ENCODE peak calls at places on chromosome 7, in five cellular contexts. One of them, this sample, is unnamed.

GRCh38 chr7:47693161-47693740 is 111.3 kb upstream of the TNS3 start:
- DNase-seq in A549: no peak
- DNase-seq in K562: no peak
- DNase-seq in uterus: no peak
- DNase-seq in sigmoid colon: no peak
- DNase-seq in this sample: no peak

GRCh38 chr7:112174192-112174591 is 32.0 kb downstream of the DOCK4 start:
- DNase-seq in uterus: no peak
- DNase-seq in K562: no peak
- DNase-seq in sigmoid colon: no peak
- DNase-seq in A549: no peak
- DNase-seq in this sample: no peak

GRCh38 chr7:68199951-68200660 is 1203.5 kb downstream of the TYW1 start:
- DNase-seq in sigmoid colon: no peak
- DNase-seq in A549: no peak
- DNase-seq in K562: no peak
- DNase-seq in uterus: no peak
- DNase-seq in this sample: no peak

GRCh38 chr7:132859199-132859598 is 222.7 kb downstream of the CHCHD3 start:
- DNase-seq in uterus: no peak
- DNase-seq in K562: no peak
- DNase-seq in A549: no peak
- DNase-seq in sigmoid colon: no peak
- DNase-seq in this sample: no peak

GRCh38 chr7:77330169-77330882 is 85.8 kb downstream of the GSAP start:
- DNase-seq in K562: no peak
- DNase-seq in A549: no peak
- DNase-seq in sigmoid colon: no peak
- DNase-seq in uterus: peak; percentile 27
- DNase-seq in this sample: no peak

GRCh38 chr7:139603282-139603681 is 79.8 kb downstream of the CLEC2L start:
- DNase-seq in A549: no peak
- DNase-seq in sigmoid colon: no peak
- DNase-seq in uterus: no peak
- DNase-seq in K562: no peak
- DNase-seq in this sample: no peak

GRCh38 chr7:132739271-132739955 is 163.1 kb upstream of the PLXNA4 start:
- DNase-seq in A549: peak; percentile 68
- DNase-seq in uterus: no peak
- DNase-seq in K562: no peak
- DNase-seq in sigmoid colon: no peak
- DNase-seq in this sample: peak; percentile 79

GRCh38 chr7:28607179-28607578 is 194.9 kb downstream of the CREB5 start:
- DNase-seq in sigmoid colon: no peak
- DNase-seq in K562: no peak
- DNase-seq in uterus: no peak
- DNase-seq in A549: no peak
- DNase-seq in this sample: no peak

GRCh38 chr7:139823855-139824670 is 5.0 kb upstream of the TBXAS1 start:
- DNase-seq in uterus: peak; percentile 44
- DNase-seq in A549: no peak
- DNase-seq in sigmoid colon: no peak
- DNase-seq in K562: no peak
- DNase-seq in this sample: no peak

GRCh38 chr7:41993173-41993867 is 243.7 kb downstream of the GLI3 start:
- DNase-seq in uterus: peak; percentile 42
- DNase-seq in K562: no peak
- DNase-seq in sigmoid colon: no peak
- DNase-seq in A549: no peak
- DNase-seq in this sample: peak; percentile 15

GRCh38 chr7:151689196-151689971 is 169.7 kb upstream of the RHEB start:
- DNase-seq in A549: no peak
- DNase-seq in K562: no peak
- DNase-seq in sigmoid colon: no peak
- DNase-seq in uterus: no peak
- DNase-seq in this sample: no peak

GRCh38 chr7:116986611-116987565 is 33.6 kb downstream of the ST7 start:
- DNase-seq in K562: no peak
- DNase-seq in A549: no peak
- DNase-seq in uterus: no peak
- DNase-seq in sigmoid colon: no peak
- DNase-seq in this sample: no peak

GRCh38 chr7:34168013-34168412 is 262.7 kb downstream of the BMPER start:
- DNase-seq in uterus: no peak
- DNase-seq in A549: no peak
- DNase-seq in K562: no peak
- DNase-seq in sigmoid colon: no peak
- DNase-seq in this sample: no peak

GRCh38 chr7:138556771-138557484 is 96.9 kb downstream of the TRIM24 start:
- DNase-seq in sigmoid colon: no peak
- DNase-seq in uterus: no peak
- DNase-seq in K562: peak; percentile 19
- DNase-seq in A549: no peak
- DNase-seq in this sample: no peak

GRCh38 chr7:51847461-51848134 is 531.0 kb upstream of the COBL start:
- DNase-seq in sigmoid colon: no peak
- DNase-seq in A549: no peak
- DNase-seq in uterus: no peak
- DNase-seq in K562: no peak
- DNase-seq in this sample: no peak

GRCh38 chr7:100358027-100358856 is at the start of gene PILRB:
- DNase-seq in uterus: no peak
- DNase-seq in A549: no peak
- DNase-seq in sigmoid colon: no peak
- DNase-seq in K562: no peak
- DNase-seq in this sample: no peak

GRCh38 chr7:100360102-100360607 is 2.2 kb downstream of the PILRB start:
- DNase-seq in A549: no peak
- DNase-seq in K562: no peak
- DNase-seq in sigmoid colon: no peak
- DNase-seq in uterus: no peak
- DNase-seq in this sample: no peak

GRCh38 chr7:100356416-100357068 is 1.4 kb upstream of the PILRB start:
- DNase-seq in A549: no peak
- DNase-seq in uterus: no peak
- DNase-seq in sigmoid colon: no peak
- DNase-seq in K562: no peak
- DNase-seq in this sample: no peak

GRCh38 chr7:100358857-100359212 is 918 bp downstream of the PILRB start:
- DNase-seq in uterus: no peak
- DNase-seq in sigmoid colon: no peak
- DNase-seq in K562: no peak
- DNase-seq in A549: no peak
- DNase-seq in this sample: no peak

DNA sequence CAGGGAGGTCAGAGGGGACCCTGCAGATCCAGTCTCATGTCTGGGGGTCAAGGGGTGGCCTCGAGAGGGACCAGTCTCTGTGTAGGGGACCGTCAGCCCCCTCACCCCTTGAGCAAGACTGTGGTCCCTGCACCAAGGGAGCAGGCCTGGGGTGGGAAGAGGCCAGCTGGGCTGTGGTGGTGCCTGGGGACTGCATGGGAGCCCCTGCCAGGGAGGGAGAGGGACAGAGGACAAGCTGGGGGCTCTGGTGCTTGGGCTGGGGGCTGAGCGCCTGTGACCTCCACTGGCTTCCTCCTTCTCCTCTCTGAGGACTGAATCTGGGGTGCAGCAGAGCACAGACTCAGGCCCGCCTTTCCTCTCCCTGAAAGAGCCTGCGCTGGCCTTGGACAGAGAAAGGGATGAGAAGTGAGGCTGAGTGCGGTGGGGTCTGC is 771 bp upstream of the PILRB start:
- DNase-seq in sigmoid colon: no peak
- DNase-seq in K562: no peak
- DNase-seq in A549: no peak
- DNase-seq in uterus: no peak
- DNase-seq in this sample: no peak
- H3K27ac ChIP-seq in sigmoid colon: no peak overlapping the region
- H3K27ac ChIP-seq in K562: no peak overlapping the region
- H3K27ac ChIP-seq in A549: no peak overlapping the region
- H3K27ac ChIP-seq in uterus: no peak overlapping the region
- H3K27ac ChIP-seq in this sample: no peak overlapping the region

DNA sequence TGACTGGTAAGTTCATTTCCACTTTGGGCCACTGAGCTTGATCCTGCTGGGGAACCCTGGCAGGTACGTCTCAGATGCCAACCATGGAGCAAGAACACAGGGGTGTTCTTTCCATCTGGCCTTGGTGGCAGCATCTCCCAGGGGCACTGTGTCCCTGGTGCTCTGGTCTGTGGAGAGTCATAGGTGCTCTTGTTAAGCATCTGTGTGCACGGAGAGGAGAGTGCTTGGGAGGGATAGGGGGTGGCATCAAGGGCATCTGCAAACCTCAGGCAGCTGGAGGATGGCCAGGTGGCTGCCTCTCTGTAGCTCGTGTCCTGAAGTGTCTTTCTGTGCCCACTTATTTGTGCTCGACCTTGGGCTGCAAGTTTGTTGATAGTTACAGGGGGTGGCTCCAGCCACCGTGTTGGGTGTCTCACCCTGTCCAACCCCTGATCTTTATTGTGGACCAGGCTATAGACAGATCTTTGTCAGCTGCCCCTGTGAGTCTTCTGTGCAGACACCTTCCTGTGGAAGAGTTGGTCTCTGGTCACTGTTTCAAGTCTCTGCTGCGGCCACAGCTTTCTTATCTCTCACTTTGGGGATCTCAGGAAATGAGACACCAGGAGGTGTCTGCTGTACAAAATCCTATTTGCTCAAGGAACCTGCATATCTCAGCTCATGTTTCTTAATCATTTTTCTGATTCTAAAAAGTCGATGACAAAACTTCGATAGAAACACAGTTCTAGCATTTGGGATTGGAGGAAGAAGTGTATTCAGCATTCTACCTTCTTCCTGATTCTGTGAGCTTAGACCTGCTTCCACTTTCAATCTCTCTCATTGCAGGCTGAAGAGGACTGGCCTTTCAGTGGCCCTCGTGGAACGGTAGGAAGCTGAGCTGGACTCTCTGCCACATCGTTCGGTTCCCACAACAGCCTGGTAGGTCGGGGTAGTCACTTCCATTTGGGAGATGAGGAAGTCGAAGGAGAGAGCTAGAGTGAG is 17.2 kb upstream of the GIMAP8 start:
- DNase-seq in uterus: no peak
- DNase-seq in K562: peak; percentile 60
- DNase-seq in A549: no peak
- DNase-seq in sigmoid colon: no peak
- DNase-seq in this sample: no peak
- TF ChIP-seq POLR2A in uterus: no peak
- TF ChIP-seq POLR2A in K562: no peak
- TF ChIP-seq POLR2A in A549: no peak
- TF ChIP-seq POLR2A in sigmoid colon: no peak
- TF ChIP-seq POLR2A in this sample: no peak

GRCh38 chr7:150444674-150445365 is 5.6 kb upstream of the GIMAP8 start:
- DNase-seq in K562: no peak
- DNase-seq in sigmoid colon: no peak
- DNase-seq in uterus: no peak
- DNase-seq in A549: no peak
- DNase-seq in this sample: no peak

GRCh38 chr7:150439926-150440325 is 10.5 kb upstream of the GIMAP8 start:
- DNase-seq in K562: no peak
- DNase-seq in uterus: no peak
- DNase-seq in sigmoid colon: no peak
- DNase-seq in A549: no peak
- DNase-seq in this sample: no peak

GRCh38 chr7:150444141-150444540 is 6.3 kb upstream of the GIMAP8 start:
- DNase-seq in K562: no peak
- DNase-seq in uterus: no peak
- DNase-seq in A549: no peak
- DNase-seq in sigmoid colon: no peak
- DNase-seq in this sample: no peak

GRCh38 chr7:150441524-150441923 is 8.9 kb upstream of the GIMAP8 start:
- DNase-seq in K562: no peak
- DNase-seq in A549: no peak
- DNase-seq in sigmoid colon: no peak
- DNase-seq in uterus: no peak
- DNase-seq in this sample: no peak

DNA sequence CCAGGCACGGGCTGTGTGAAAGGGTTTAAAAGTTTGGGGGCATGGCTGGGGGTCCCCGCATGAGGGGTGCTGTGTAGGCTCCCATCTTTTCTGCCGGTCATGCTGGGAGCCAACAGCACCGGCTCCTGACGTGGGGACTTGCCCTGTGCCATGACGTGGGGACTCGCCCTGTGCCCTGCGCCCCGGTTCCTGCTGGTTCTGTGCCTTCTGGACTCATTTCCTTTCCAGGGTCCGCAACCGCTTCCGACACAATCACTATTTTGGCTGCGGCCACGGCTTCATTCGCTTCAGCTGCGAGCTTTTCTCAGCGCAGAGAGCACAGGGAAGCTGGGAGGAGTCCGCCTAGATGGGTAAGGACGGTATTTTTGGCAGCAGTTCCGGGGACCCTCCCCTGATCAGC is 7.6 kb upstream of the GIMAP8 start:
- DNase-seq in uterus: no peak
- DNase-seq in sigmoid colon: no peak
- DNase-seq in K562: no peak
- DNase-seq in A549: no peak
- DNase-seq in this sample: no peak
- H3K27ac ChIP-seq in uterus: no peak overlapping the region
- H3K27ac ChIP-seq in sigmoid colon: no peak overlapping the region
- H3K27ac ChIP-seq in K562: no peak overlapping the region
- H3K27ac ChIP-seq in A549: no peak overlapping the region
- H3K27ac ChIP-seq in this sample: no peak overlapping the region

GRCh38 chr7:150368884-150369739 is 490 bp downstream of the REPIN1 start:
- DNase-seq in sigmoid colon: peak; percentile 81
- DNase-seq in K562: peak; percentile 71
- DNase-seq in A549: peak; percentile 78
- DNase-seq in uterus: peak; percentile 56
- DNase-seq in this sample: peak; percentile 81
- TF ChIP-seq POLR2A in sigmoid colon: no peak
- TF ChIP-seq POLR2A in K562: no peak
- TF ChIP-seq POLR2A in A549: no peak
- TF ChIP-seq POLR2A in uterus: peak; percentile 41
- TF ChIP-seq POLR2A in this sample: no peak

GRCh38 chr7:99929730-99930053 is 272 bp upstream of the GJC3 start:
- DNase-seq in sigmoid colon: no peak
- DNase-seq in uterus: no peak
- DNase-seq in A549: no peak
- DNase-seq in K562: no peak
- DNase-seq in this sample: no peak

GRCh38 chr7:99928188-99928587 is 1.2 kb downstream of the GJC3 start:
- DNase-seq in sigmoid colon: no peak
- DNase-seq in A549: no peak
- DNase-seq in uterus: no peak
- DNase-seq in K562: no peak
- DNase-seq in this sample: no peak

GRCh38 chr7:99928994-99929729 is at the start of gene GJC3:
- DNase-seq in sigmoid colon: peak; percentile 71
- DNase-seq in A549: peak; percentile 75
- DNase-seq in K562: peak; percentile 76
- DNase-seq in uterus: peak; percentile 33
- DNase-seq in this sample: peak; percentile 28

GRCh38 chr7:99927536-99927935 is 1.9 kb downstream of the GJC3 start:
- DNase-seq in sigmoid colon: no peak
- DNase-seq in A549: no peak
- DNase-seq in uterus: no peak
- DNase-seq in K562: no peak
- DNase-seq in this sample: no peak

GRCh38 chr7:99930376-99930775 is 956 bp upstream of the GJC3 start:
- DNase-seq in sigmoid colon: no peak
- DNase-seq in K562: no peak
- DNase-seq in A549: no peak
- DNase-seq in uterus: no peak
- DNase-seq in this sample: no peak
- H3K27ac ChIP-seq in sigmoid colon: no peak overlapping the region
- H3K27ac ChIP-seq in K562: no peak overlapping the region
- H3K27ac ChIP-seq in A549: no peak overlapping the region
- H3K27ac ChIP-seq in uterus: no peak overlapping the region
- H3K27ac ChIP-seq in this sample: no peak overlapping the region